ENCODE peak calls at places on chromosomes 7 and 10, in four cellular contexts. One of them, this sample, is unnamed.

GRCh38 chr10:17001297-17001744 is 128.3 kb downstream of the CUBN start:
- DNase-seq in bronchial epithelial cell: peak; percentile 45
- DNase-seq in NB4: no peak
- DNase-seq in GM12865: no peak
- DNase-seq in this sample: no peak

GRCh38 chr7:50364645-50365044 is 60.1 kb downstream of the IKZF1 start:
- DNase-seq in GM12865: no peak
- DNase-seq in bronchial epithelial cell: no peak
- DNase-seq in NB4: no peak
- DNase-seq in this sample: no peak

GRCh38 chr10:29243750-29244149 is 45.1 kb upstream of the LYZL1 start:
- DNase-seq in GM12865: no peak
- DNase-seq in bronchial epithelial cell: peak; percentile 13
- DNase-seq in NB4: no peak
- DNase-seq in this sample: peak; percentile 41

GRCh38 chr10:66837335-66837734 is 88.5 kb upstream of the LRRTM3 start:
- DNase-seq in GM12865: no peak
- DNase-seq in bronchial epithelial cell: no peak
- DNase-seq in NB4: no peak
- DNase-seq in this sample: no peak

GRCh38 chr7:9889557-9889956 is 1084.1 kb upstream of the PHF14 start:
- DNase-seq in GM12865: no peak
- DNase-seq in NB4: no peak
- DNase-seq in bronchial epithelial cell: no peak
- DNase-seq in this sample: no peak

GRCh38 chr7:901388-902154 is 25.2 kb downstream of the GET4 start:
- DNase-seq in GM12865: peak; percentile 76
- DNase-seq in NB4: peak; percentile 88
- DNase-seq in bronchial epithelial cell: peak; percentile 67
- DNase-seq in this sample: peak; percentile 90

GRCh38 chr10:11625019-11625735 is 13.7 kb upstream of the USP6NL start:
- DNase-seq in NB4: peak; percentile 23
- DNase-seq in GM12865: peak; percentile 73
- DNase-seq in bronchial epithelial cell: no peak
- DNase-seq in this sample: no peak

GRCh38 chr7:24337180-24337579 is 53.2 kb downstream of the NPY start:
- DNase-seq in NB4: no peak
- DNase-seq in bronchial epithelial cell: no peak
- DNase-seq in GM12865: no peak
- DNase-seq in this sample: no peak

GRCh38 chr7:137354361-137354760 is 10.8 kb upstream of the PTN start:
- DNase-seq in GM12865: no peak
- DNase-seq in NB4: no peak
- DNase-seq in bronchial epithelial cell: no peak
- DNase-seq in this sample: peak; percentile 16

GRCh38 chr7:131690446-131690845 is 134.0 kb upstream of the PODXL start:
- DNase-seq in GM12865: no peak
- DNase-seq in NB4: no peak
- DNase-seq in bronchial epithelial cell: peak; percentile 62
- DNase-seq in this sample: no peak

GRCh38 chr10:66747451-66747850 is 178.4 kb upstream of the LRRTM3 start:
- DNase-seq in bronchial epithelial cell: peak; percentile 57
- DNase-seq in GM12865: no peak
- DNase-seq in NB4: no peak
- DNase-seq in this sample: peak; percentile 55

GRCh38 chr7:52863667-52864066 is 171.8 kb upstream of the POM121L12 start:
- DNase-seq in bronchial epithelial cell: no peak
- DNase-seq in GM12865: no peak
- DNase-seq in NB4: no peak
- DNase-seq in this sample: no peak

GRCh38 chr10:79103078-79103477 is 34.3 kb downstream of the ZMIZ1 start:
- DNase-seq in NB4: peak; percentile 29
- DNase-seq in GM12865: no peak
- DNase-seq in bronchial epithelial cell: no peak
- DNase-seq in this sample: no peak

GRCh38 chr10:72228318-72228751 is 12.3 kb upstream of the ASCC1 start:
- DNase-seq in NB4: no peak
- DNase-seq in GM12865: no peak
- DNase-seq in bronchial epithelial cell: no peak
- DNase-seq in this sample: no peak

GRCh38 chr10:125953778-125954385 is 57.5 kb downstream of the FANK1 start:
- DNase-seq in bronchial epithelial cell: no peak
- DNase-seq in GM12865: no peak
- DNase-seq in NB4: no peak
- DNase-seq in this sample: no peak

GRCh38 chr7:66844552-66845381 is 76.3 kb upstream of the TMEM248 start:
- DNase-seq in NB4: peak; percentile 99
- DNase-seq in bronchial epithelial cell: peak; percentile 91
- DNase-seq in GM12865: peak; percentile 99
- DNase-seq in this sample: peak; percentile 97

GRCh38 chr7:151251926-151252835 is 3.7 kb upstream of the SMARCD3 start:
- DNase-seq in NB4: no peak
- DNase-seq in GM12865: no peak
- DNase-seq in bronchial epithelial cell: peak; percentile 9
- DNase-seq in this sample: no peak

GRCh38 chr10:50855015-50855414 is 30.4 kb downstream of the A1CF start:
- DNase-seq in NB4: no peak
- DNase-seq in bronchial epithelial cell: peak; percentile 40
- DNase-seq in GM12865: no peak
- DNase-seq in this sample: no peak

GRCh38 chr7:42227523-42227922 is 9.5 kb downstream of the GLI3 start:
- DNase-seq in NB4: no peak
- DNase-seq in GM12865: peak; percentile 65
- DNase-seq in bronchial epithelial cell: peak; percentile 62
- DNase-seq in this sample: no peak

GRCh38 chr7:88102686-88103085 is 117.2 kb downstream of the SRI start:
- DNase-seq in NB4: no peak
- DNase-seq in bronchial epithelial cell: no peak
- DNase-seq in GM12865: no peak
- DNase-seq in this sample: no peak

GRCh38 chr10:124074471-124075109 is 18.8 kb downstream of the CHST15 start:
- DNase-seq in NB4: peak; percentile 61
- DNase-seq in bronchial epithelial cell: no peak
- DNase-seq in GM12865: no peak
- DNase-seq in this sample: no peak

GRCh38 chr10:124992462-124993344 is 50.8 kb downstream of the ZRANB1 start:
- DNase-seq in bronchial epithelial cell: peak; percentile 48
- DNase-seq in NB4: peak; percentile 65
- DNase-seq in GM12865: peak; percentile 42
- DNase-seq in this sample: peak; percentile 68

GRCh38 chr10:29271877-29272276 is 17.0 kb upstream of the LYZL1 start:
- DNase-seq in GM12865: no peak
- DNase-seq in bronchial epithelial cell: no peak
- DNase-seq in NB4: no peak
- DNase-seq in this sample: no peak

GRCh38 chr10:26627320-26627719 is 70.2 kb upstream of the PDSS1 start:
- DNase-seq in bronchial epithelial cell: no peak
- DNase-seq in NB4: no peak
- DNase-seq in GM12865: no peak
- DNase-seq in this sample: peak; percentile 11

GRCh38 chr10:63707254-63707910 is 186.2 kb downstream of the REEP3 start:
- DNase-seq in NB4: peak; percentile 88
- DNase-seq in GM12865: peak; percentile 73
- DNase-seq in bronchial epithelial cell: peak; percentile 99
- DNase-seq in this sample: peak; percentile 98

GRCh38 chr7:150339369-150339768 is 2.1 kb downstream of the RARRES2 start:
- DNase-seq in NB4: peak; percentile 40
- DNase-seq in GM12865: no peak
- DNase-seq in bronchial epithelial cell: no peak
- DNase-seq in this sample: no peak

GRCh38 chr10:52652431-52653220 is 120.0 kb downstream of the MBL2 start:
- DNase-seq in NB4: no peak
- DNase-seq in bronchial epithelial cell: no peak
- DNase-seq in GM12865: no peak
- DNase-seq in this sample: no peak

GRCh38 chr10:32144817-32145688 is 88.8 kb upstream of the KIF5B start:
- DNase-seq in bronchial epithelial cell: no peak
- DNase-seq in NB4: no peak
- DNase-seq in GM12865: no peak
- DNase-seq in this sample: peak; percentile 54

GRCh38 chr10:102335184-102335583 is 60.3 kb upstream of the NFKB2 start:
- DNase-seq in GM12865: no peak
- DNase-seq in bronchial epithelial cell: no peak
- DNase-seq in NB4: no peak
- DNase-seq in this sample: peak; percentile 72

GRCh38 chr10:112958275-112958995 is 8.4 kb downstream of the TCF7L2 start:
- DNase-seq in GM12865: no peak
- DNase-seq in bronchial epithelial cell: no peak
- DNase-seq in NB4: no peak
- DNase-seq in this sample: peak; percentile 21

GRCh38 chr10:6507311-6507710 is 72.8 kb downstream of the PRKCQ start:
- DNase-seq in NB4: no peak
- DNase-seq in GM12865: peak; percentile 49
- DNase-seq in bronchial epithelial cell: no peak
- DNase-seq in this sample: no peak

GRCh38 chr7:17697128-17697881 is 243.0 kb downstream of the SNX13 start:
- DNase-seq in NB4: no peak
- DNase-seq in GM12865: no peak
- DNase-seq in bronchial epithelial cell: no peak
- DNase-seq in this sample: no peak

GRCh38 chr7:95509199-95509598 is 23.5 kb downstream of the ASB4 start:
- DNase-seq in NB4: peak; percentile 19
- DNase-seq in GM12865: peak; percentile 32
- DNase-seq in bronchial epithelial cell: no peak
- DNase-seq in this sample: peak; percentile 7

GRCh38 chr7:55065079-55065478 is 46.3 kb downstream of the EGFR start:
- DNase-seq in bronchial epithelial cell: peak; percentile 88
- DNase-seq in GM12865: peak; percentile 69
- DNase-seq in NB4: peak; percentile 89
- DNase-seq in this sample: peak; percentile 95

GRCh38 chr7:94654764-94655561 is 970 bp downstream of the SGCE start:
- DNase-seq in bronchial epithelial cell: no peak
- DNase-seq in NB4: no peak
- DNase-seq in GM12865: peak; percentile 65
- DNase-seq in this sample: peak; percentile 53

GRCh38 chr10:128268015-128268722 is 141.9 kb upstream of the MKI67 start:
- DNase-seq in NB4: peak; percentile 69
- DNase-seq in bronchial epithelial cell: no peak
- DNase-seq in GM12865: peak; percentile 17
- DNase-seq in this sample: peak; percentile 65
- TF ChIP-seq CTCF in NB4: peak; percentile 69
- TF ChIP-seq CTCF in bronchial epithelial cell: peak; percentile 41
- TF ChIP-seq CTCF in GM12865: peak; percentile 50
- TF ChIP-seq CTCF in this sample: peak; percentile 80

GRCh38 chr10:120818301-120818700 is 32.9 kb upstream of the WDR11 start:
- DNase-seq in NB4: no peak
- DNase-seq in bronchial epithelial cell: no peak
- DNase-seq in GM12865: no peak
- DNase-seq in this sample: no peak
- TF ChIP-seq CTCF in NB4: no peak
- TF ChIP-seq CTCF in bronchial epithelial cell: no peak
- TF ChIP-seq CTCF in GM12865: no peak
- TF ChIP-seq CTCF in this sample: no peak

GRCh38 chr7:51369746-51370145 is 53.1 kb upstream of the COBL start:
- DNase-seq in bronchial epithelial cell: peak; percentile 16
- DNase-seq in NB4: peak; percentile 21
- DNase-seq in GM12865: peak; percentile 4
- DNase-seq in this sample: peak; percentile 46
- TF ChIP-seq CTCF in bronchial epithelial cell: peak; percentile 45
- TF ChIP-seq CTCF in NB4: peak; percentile 38
- TF ChIP-seq CTCF in GM12865: peak; percentile 22
- TF ChIP-seq CTCF in this sample: peak; percentile 38

GRCh38 chr7:106660862-106661720 is at the start of gene CCDC71L:
- DNase-seq in NB4: peak; percentile 94
- DNase-seq in bronchial epithelial cell: peak; percentile 80
- DNase-seq in GM12865: peak; percentile 96
- DNase-seq in this sample: peak; percentile 93
- TF ChIP-seq CTCF in NB4: no peak
- TF ChIP-seq CTCF in bronchial epithelial cell: no peak
- TF ChIP-seq CTCF in GM12865: no peak
- TF ChIP-seq CTCF in this sample: no peak

GRCh38 chr7:100111914-100112313 is 7.2 kb downstream of the TAF6 start:
- DNase-seq in NB4: no peak
- DNase-seq in GM12865: no peak
- DNase-seq in bronchial epithelial cell: no peak
- DNase-seq in this sample: no peak

GRCh38 chr7:100107125-100107737 is 5.8 kb downstream of the AP4M1 start:
- DNase-seq in bronchial epithelial cell: no peak
- DNase-seq in NB4: no peak
- DNase-seq in GM12865: no peak
- DNase-seq in this sample: no peak

GRCh38 chr7:100111156-100111555 is 8.0 kb downstream of the TAF6 start:
- DNase-seq in bronchial epithelial cell: no peak
- DNase-seq in NB4: no peak
- DNase-seq in GM12865: no peak
- DNase-seq in this sample: no peak

GRCh38 chr7:100107890-100108289 is 6.4 kb downstream of the AP4M1 start:
- DNase-seq in GM12865: no peak
- DNase-seq in NB4: no peak
- DNase-seq in bronchial epithelial cell: no peak
- DNase-seq in this sample: no peak

DNA sequence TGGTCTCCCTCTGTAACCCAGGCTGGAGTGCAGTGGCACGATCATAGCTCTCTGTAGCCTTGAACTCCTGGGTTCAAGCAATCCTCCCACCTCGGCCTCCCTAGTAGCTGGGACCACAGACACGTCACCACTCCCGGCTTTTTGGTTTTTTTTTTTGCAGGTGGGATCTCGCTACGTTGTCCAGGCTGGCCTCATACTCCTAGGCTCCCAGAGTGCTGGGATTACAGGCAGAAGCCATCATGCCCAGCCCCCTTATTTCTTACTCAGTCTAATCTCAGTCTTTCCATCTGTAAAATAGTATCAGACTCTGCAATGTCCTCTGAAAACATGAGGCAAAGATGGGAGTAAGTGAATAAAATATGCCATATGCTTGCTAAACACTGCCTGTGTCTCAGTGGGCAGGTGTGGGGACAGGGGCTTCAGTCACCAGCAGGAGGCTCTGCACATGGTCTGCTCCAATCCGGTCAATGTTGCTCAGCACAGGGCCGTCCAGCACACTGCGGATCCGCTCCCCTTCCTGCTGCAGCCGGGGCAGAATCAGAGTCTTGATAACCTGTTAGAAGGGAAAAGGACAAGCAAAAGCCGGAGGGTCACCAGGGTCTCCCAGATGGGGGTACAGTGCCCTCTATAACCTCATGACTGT is 8.2 kb downstream of the AP4M1 start:
- DNase-seq in bronchial epithelial cell: no peak
- DNase-seq in NB4: peak; percentile 31
- DNase-seq in GM12865: no peak
- DNase-seq in this sample: no peak
- TF ChIP-seq CTCF in bronchial epithelial cell: no peak
- TF ChIP-seq CTCF in NB4: peak; percentile 24
- TF ChIP-seq CTCF in GM12865: no peak
- TF ChIP-seq CTCF in this sample: no peak

GRCh38 chr10:68897336-68897741 is 3.8 kb upstream of the DDX50 start:
- DNase-seq in NB4: peak; percentile 81
- DNase-seq in GM12865: peak; percentile 65
- DNase-seq in bronchial epithelial cell: peak; percentile 64
- DNase-seq in this sample: peak; percentile 84
- TF ChIP-seq CTCF in NB4: peak; percentile 34
- TF ChIP-seq CTCF in GM12865: peak; percentile 35
- TF ChIP-seq CTCF in bronchial epithelial cell: peak; percentile 46
- TF ChIP-seq CTCF in this sample: peak; percentile 57